ENCODE peak calls at places on chromosomes 2 and 18, in nine cellular contexts. J, A, W, B, R, P, O, Z and S are unnamed samples.

GRCh38 chr2:62724886-62725711 is 19.6 kb downstream of the EHBP1 start:
- DNase-seq in J (no peak), A (peak), W (peak), B (no peak), R (no peak), P (no peak), O (no peak), Z (no peak), S (no peak)

GRCh38 chr18:27378396-27379094 is 193.4 kb upstream of the CHST9 start:
- DNase-seq in J (no peak), A (no peak), W (no peak), B (peak), R (no peak), P (peak), O (no peak), Z (peak), S (peak)

GRCh38 chr2:26561918-26562810 is 79.0 kb downstream of the CIB4 start:
- DNase-seq in J (no peak), A (peak), W (peak), B (peak), R (no peak), P (peak), O (no peak), Z (no peak), S (peak)

GRCh38 chr2:187329586-187329985 is 118.5 kb downstream of the CALCRL start:
- DNase-seq in J (no peak), A (no peak), W (no peak), B (no peak), R (no peak), P (no peak), O (no peak), Z (no peak), S (no peak)

GRCh38 chr18:35041752-35042379 is 653 bp downstream of the MAPRE2 start:
- DNase-seq in J (no peak), A (no peak), W (no peak), B (no peak), R (no peak), P (peak), O (no peak), Z (no peak), S (no peak)

GRCh38 chr2:100731535-100731981 is 88.4 kb upstream of the NPAS2 start:
- DNase-seq in J (peak), A (no peak), W (no peak), B (peak), R (no peak), P (peak), O (no peak), Z (peak), S (peak)

GRCh38 chr2:23243258-23243657 is 141.7 kb upstream of the KLHL29 start:
- DNase-seq in J (no peak), A (no peak), W (no peak), B (no peak), R (no peak), P (no peak), O (no peak), Z (no peak), S (no peak)

GRCh38 chr2:69993048-69993565 is 31.7 kb upstream of the ASPRV1 start:
- DNase-seq in J (no peak), A (no peak), W (no peak), B (no peak), R (no peak), P (no peak), O (no peak), Z (no peak), S (no peak)

GRCh38 chr2:196167666-196168065 is 3.7 kb downstream of the STK17B start:
- DNase-seq in J (no peak), A (no peak), W (no peak), B (peak), R (no peak), P (peak), O (no peak), Z (peak), S (no peak)

GRCh38 chr2:38658613-38659012 is 7.3 kb upstream of the GALM start:
- DNase-seq in J (no peak), A (no peak), W (no peak), B (no peak), R (no peak), P (no peak), O (no peak), Z (no peak), S (no peak)

GRCh38 chr2:119025762-119026351 is 83.9 kb downstream of the MARCO start:
- DNase-seq in J (no peak), A (no peak), W (no peak), B (no peak), R (no peak), P (no peak), O (no peak), Z (no peak), S (no peak)

GRCh38 chr2:201854221-201854801 is 48.0 kb downstream of the CDK15 start:
- DNase-seq in J (peak), A (no peak), W (no peak), B (peak), R (no peak), P (peak), O (no peak), Z (peak), S (peak)

GRCh38 chr2:72131916-72132841 is 15.5 kb downstream of the CYP26B1 start:
- DNase-seq in J (no peak), A (no peak), W (no peak), B (no peak), R (peak), P (no peak), O (peak), Z (no peak), S (no peak)

GRCh38 chr2:140654565-140654964 is 1476.3 kb downstream of the LRP1B start:
- DNase-seq in J (peak), A (no peak), W (no peak), B (no peak), R (no peak), P (peak), O (no peak), Z (no peak), S (peak)

GRCh38 chr2:25309402-25309801 is 32.3 kb downstream of the DNMT3A start:
- DNase-seq in J (peak), A (peak), W (peak), B (peak), R (no peak), P (peak), O (no peak), Z (peak), S (peak)

GRCh38 chr2:176709541-176709951 is 440.3 kb downstream of the MTX2 start:
- DNase-seq in J (no peak), A (peak), W (peak), B (peak), R (peak), P (peak), O (peak), Z (peak), S (peak)

GRCh38 chr2:88626171-88627054 is 851 bp downstream of the EIF2AK3 start:
- DNase-seq in J (no peak), A (peak), W (peak), B (no peak), R (peak), P (peak), O (peak), Z (peak), S (no peak)

GRCh38 chr2:97728091-97728596 is 14.8 kb downstream of the ZAP70 start:
- DNase-seq in J (no peak), A (no peak), W (peak), B (no peak), R (no peak), P (peak), O (no peak), Z (no peak), S (peak)

GRCh38 chr18:26977791-26978190 is 112.3 kb upstream of the AQP4 start:
- DNase-seq in J (no peak), A (no peak), W (no peak), B (no peak), R (no peak), P (no peak), O (no peak), Z (no peak), S (no peak)

GRCh38 chr2:15826273-15826717 is 114.1 kb upstream of the MYCN start:
- DNase-seq in J (no peak), A (peak), W (no peak), B (no peak), R (no peak), P (no peak), O (no peak), Z (no peak), S (no peak)

GRCh38 chr2:42922790-42923631 is 130.6 kb upstream of the HAAO start:
- DNase-seq in J (peak), A (no peak), W (no peak), B (peak), R (peak), P (peak), O (no peak), Z (peak), S (peak)

GRCh38 chr2:145066795-145067194 is 546.9 kb upstream of the ZEB2 start:
- DNase-seq in J (no peak), A (no peak), W (peak), B (peak), R (no peak), P (no peak), O (no peak), Z (no peak), S (no peak)

GRCh38 chr2:213834331-213834730 is 550.1 kb downstream of the SPAG16 start:
- DNase-seq in J (peak), A (no peak), W (no peak), B (peak), R (no peak), P (peak), O (no peak), Z (peak), S (peak)

GRCh38 chr2:208477741-208478140 is 71.1 kb downstream of the PTH2R start:
- DNase-seq in J (no peak), A (no peak), W (no peak), B (no peak), R (no peak), P (no peak), O (no peak), Z (no peak), S (no peak)

GRCh38 chr2:17227856-17228255 is 290.4 kb downstream of the RAD51AP2 start:
- DNase-seq in J (no peak), A (no peak), W (no peak), B (no peak), R (no peak), P (no peak), O (no peak), Z (no peak), S (no peak)

GRCh38 chr2:149084924-149085795 is 46.7 kb downstream of the LYPD6B start:
- DNase-seq in J (no peak), A (no peak), W (no peak), B (peak), R (no peak), P (no peak), O (no peak), Z (no peak), S (no peak)

GRCh38 chr18:25805323-25805722 is 285.1 kb downstream of the SS18 start:
- DNase-seq in J (peak), A (no peak), W (no peak), B (peak), R (no peak), P (peak), O (no peak), Z (peak), S (peak)

DNA sequence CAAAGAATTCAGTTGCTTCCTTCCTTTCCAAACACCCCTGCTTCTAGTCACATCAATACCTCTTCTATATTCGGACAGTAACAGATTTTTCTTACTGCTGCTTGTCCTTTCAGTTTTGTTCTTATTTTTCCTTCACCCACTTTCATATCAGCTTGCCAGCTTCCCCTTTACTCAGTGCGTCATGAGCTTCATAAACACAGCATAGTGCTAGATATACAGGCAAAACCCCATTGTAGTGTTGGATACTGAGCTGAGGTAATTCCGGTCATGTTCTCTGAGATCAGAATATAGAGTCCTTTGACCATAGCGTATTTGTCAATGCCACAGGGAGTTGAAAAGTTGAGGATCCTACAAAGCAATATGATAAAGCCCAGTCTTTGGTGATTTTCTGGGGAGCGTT is 2.4 kb downstream of the FARP2 start:
- DNase-seq in J (no peak), A (no peak), W (no peak), B (no peak), R (no peak), P (no peak), O (no peak), Z (no peak), S (peak)
- H3K4me3 ChIP-seq in J (no peak), A (no peak), W (no peak), B (no peak), R (no peak), P (no peak), O (no peak), Z (no peak), S (no peak)

GRCh38 chr18:75639468-75639831 is 211.9 kb upstream of the SMIM21 start:
- DNase-seq in J (no peak), A (no peak), W (no peak), B (no peak), R (no peak), P (no peak), O (no peak), Z (no peak), S (no peak)

GRCh38 chr18:75643083-75643482 is 215.6 kb upstream of the SMIM21 start:
- DNase-seq in J (no peak), A (no peak), W (no peak), B (no peak), R (no peak), P (no peak), O (no peak), Z (no peak), S (no peak)

GRCh38 chr18:75638597-75639467 is 211.3 kb upstream of the SMIM21 start:
- DNase-seq in J (peak), A (no peak), W (peak), B (peak), R (no peak), P (peak), O (no peak), Z (peak), S (peak)

GRCh38 chr18:75635096-75635495 is 207.6 kb upstream of the SMIM21 start:
- DNase-seq in J (no peak), A (peak), W (no peak), B (no peak), R (no peak), P (no peak), O (no peak), Z (no peak), S (no peak)

GRCh38 chr18:75638223-75638596 is 210.7 kb upstream of the SMIM21 start:
- DNase-seq in J (peak), A (no peak), W (no peak), B (peak), R (no peak), P (peak), O (no peak), Z (peak), S (peak)
- TF ChIP-seq CTCF in J (peak), A (no peak), W (peak), B (no peak), R (peak), P (peak), O (no peak), Z (peak), S (peak)

DNA sequence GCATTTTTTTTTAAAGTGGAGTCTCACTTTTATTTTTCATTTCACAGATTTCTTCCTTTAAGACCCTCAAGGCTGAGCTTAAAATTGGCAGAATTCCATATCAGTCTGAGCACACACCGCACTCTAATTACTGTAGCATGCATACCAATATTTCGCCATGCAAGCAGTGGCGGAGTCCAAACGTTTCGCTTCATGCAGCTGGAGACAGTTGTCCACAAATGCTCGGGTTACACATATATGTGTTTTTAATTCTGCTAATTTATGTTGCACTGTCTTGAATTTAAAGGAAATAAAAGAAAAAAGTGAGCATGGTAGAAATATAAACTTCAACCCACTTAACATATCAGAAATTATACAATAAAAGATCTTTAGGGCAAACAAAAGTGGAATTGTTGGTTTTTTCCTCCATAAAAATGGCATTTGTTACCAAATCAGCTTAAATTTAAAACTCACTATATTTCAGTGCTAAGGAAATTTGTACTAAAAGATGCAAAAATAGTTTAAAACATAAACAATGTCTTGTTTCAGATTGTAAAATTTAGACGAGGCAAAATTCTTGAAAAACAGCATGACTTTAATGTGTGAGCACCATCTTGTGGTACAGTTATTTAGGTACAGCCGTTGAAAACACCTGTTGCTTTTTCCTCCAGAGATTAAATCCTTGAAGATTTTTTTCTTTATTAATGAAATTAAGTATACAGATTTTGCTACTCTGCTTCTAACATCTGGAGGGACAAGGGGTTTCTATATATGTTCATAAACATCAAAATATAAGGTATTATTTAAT is 24.1 kb upstream of the KANSL1L start:
- DNase-seq in J (peak), A (peak), W (no peak), B (peak), R (no peak), P (peak), O (no peak), Z (peak), S (peak)
- H3K4me3 ChIP-seq in J (peak), A (peak), W (peak), B (peak), R (no peak), P (peak), O (no peak), Z (peak), S (peak)

GRCh38 chr18:31206787-31207381 is 44.2 kb upstream of the DSC1 start:
- DNase-seq in J (peak), A (peak), W (peak), B (peak), R (peak), P (no peak), O (peak), Z (peak), S (peak)
- TF ChIP-seq CTCF in J (no peak), A (no peak), W (peak), B (peak), R (no peak), P (no peak), O (no peak), Z (peak), S (no peak)

DNA sequence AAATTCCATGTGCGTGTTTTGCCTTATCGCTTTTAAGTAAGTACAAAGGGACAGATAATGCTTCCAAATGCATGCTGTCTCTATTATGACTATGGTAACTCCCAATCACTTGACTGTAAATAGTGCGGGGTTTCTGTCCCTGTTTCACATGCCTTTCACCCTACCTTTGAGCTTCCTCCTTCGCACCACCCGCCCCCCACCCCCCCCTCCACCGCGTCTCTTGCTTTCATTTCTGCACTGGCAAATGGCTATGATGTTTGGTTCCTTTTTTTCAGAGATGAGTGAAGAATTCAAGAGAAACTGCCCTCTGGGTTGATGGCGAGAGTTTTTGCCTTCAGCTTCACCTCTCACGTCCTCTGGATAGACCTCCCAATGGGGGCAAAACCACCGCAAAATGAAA is 25.0 kb upstream of the SPP2 start:
- DNase-seq in J (no peak), A (no peak), W (no peak), B (peak), R (no peak), P (no peak), O (no peak), Z (no peak), S (no peak)
- H3K4me3 ChIP-seq in J (peak), A (no peak), W (no peak), B (peak), R (peak), P (no peak), O (no peak), Z (peak), S (no peak)

GRCh38 chr2:178205853-178206516 is 11.7 kb downstream of the OSBPL6 start:
- DNase-seq in J (peak), A (no peak), W (no peak), B (peak), R (no peak), P (peak), O (no peak), Z (peak), S (peak)

GRCh38 chr2:178211460-178211859 is 17.1 kb downstream of the OSBPL6 start:
- DNase-seq in J (no peak), A (no peak), W (no peak), B (no peak), R (no peak), P (no peak), O (no peak), Z (no peak), S (no peak)

GRCh38 chr2:178211943-178212342 is 17.6 kb downstream of the OSBPL6 start:
- DNase-seq in J (no peak), A (no peak), W (no peak), B (no peak), R (no peak), P (no peak), O (no peak), Z (no peak), S (no peak)

GRCh38 chr2:178208336-178208735 is 14.0 kb downstream of the OSBPL6 start:
- DNase-seq in J (no peak), A (no peak), W (no peak), B (no peak), R (no peak), P (no peak), O (no peak), Z (no peak), S (no peak)

DNA sequence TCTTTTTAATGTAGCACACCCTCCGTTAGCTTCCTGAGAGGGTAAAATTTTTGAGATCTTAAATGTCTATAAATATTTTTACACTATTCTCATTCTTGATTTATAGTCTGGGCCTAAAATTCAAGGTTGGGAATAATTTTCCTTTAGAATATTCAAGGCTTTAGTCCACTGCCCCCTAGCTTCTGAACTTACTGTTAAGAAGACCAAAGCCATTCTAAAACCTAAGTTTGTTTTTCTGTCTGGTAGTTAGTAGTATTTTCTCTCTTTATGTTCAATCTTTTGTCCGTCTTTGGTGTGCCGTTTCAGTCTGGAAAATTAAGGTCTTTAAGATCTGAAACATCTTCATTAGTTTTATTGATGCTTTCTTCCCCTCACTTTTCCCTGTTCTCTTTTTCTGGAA is 14.5 kb downstream of the OSBPL6 start:
- DNase-seq in J (peak), A (no peak), W (no peak), B (peak), R (no peak), P (peak), O (no peak), Z (no peak), S (peak)
- TF ChIP-seq CTCF in J (peak), A (peak), W (peak), B (peak), R (peak), P (peak), O (no peak), Z (peak), S (peak)

GRCh38 chr18:64949885-64950284 is 800.9 kb upstream of the CDH7 start:
- DNase-seq in J (no peak), A (no peak), W (no peak), B (no peak), R (no peak), P (no peak), O (no peak), Z (no peak), S (no peak)
- H3K4me3 ChIP-seq in J (no peak), A (no peak), W (no peak), B (no peak), R (no peak), P (no peak), O (no peak), Z (no peak), S (no peak)

GRCh38 chr2:19691892-19692291 is 209.9 kb downstream of the TTC32 start:
- DNase-seq in J (no peak), A (no peak), W (no peak), B (no peak), R (no peak), P (no peak), O (peak), Z (no peak), S (no peak)
- TF ChIP-seq CTCF in J (no peak), A (no peak), W (no peak), B (no peak), R (no peak), P (no peak), O (no peak), Z (no peak), S (no peak)

DNA sequence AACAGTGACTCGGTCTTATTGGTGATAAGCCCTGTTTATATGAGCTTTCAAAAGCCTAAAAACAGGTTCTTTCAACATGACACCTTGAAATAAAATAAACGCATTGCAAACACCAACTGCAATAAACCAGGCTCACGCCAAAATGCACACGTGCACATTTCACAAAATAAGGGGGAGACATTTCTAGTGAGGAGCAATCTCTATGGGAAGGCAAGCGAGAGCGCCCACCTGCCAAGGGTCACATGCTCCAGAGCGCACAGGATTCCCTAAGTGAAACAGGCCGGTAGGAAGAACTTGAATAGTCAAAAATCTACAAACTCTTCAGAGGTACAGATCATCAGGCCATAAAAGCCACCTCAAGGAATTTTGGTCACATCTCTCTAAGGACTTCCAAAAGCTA is 1.9 kb downstream of the PID1 start:
- DNase-seq in J (no peak), A (no peak), W (no peak), B (no peak), R (peak), P (no peak), O (no peak), Z (no peak), S (no peak)
- H3K4me3 ChIP-seq in J (no peak), A (no peak), W (peak), B (no peak), R (peak), P (peak), O (peak), Z (no peak), S (peak)